ENCODE peak calls at places on chromosome 21, in nine cellular contexts. F is foreskin fibroblast; D is Jurkat, Clone E6-1; P is iPS DF 6.9; U is heart left ventricle; H is lung; K is adrenal gland; M is tibial artery; O is breast epithelium. B is an unnamed sample.

GRCh38 chr21:43270800-43271261 is 102.0 kb downstream of the CRYAA start:
- DNase-seq in K (peak), H (no peak), U (peak), D (no peak), F (peak), O (peak), P (no peak), M (no peak), B (no peak)

GRCh38 chr21:38384246-38384576 is 114.1 kb downstream of the ERG start:
- DNase-seq in P (no peak), O (no peak), U (no peak), D (no peak), K (no peak), M (no peak), F (no peak), H (no peak), B (no peak)

GRCh38 chr21:41777934-41778815 is 11.3 kb upstream of the RIPK4 start:
- DNase-seq in P (peak), F (peak), U (peak), D (no peak), M (peak), O (peak), K (peak), H (peak), B (peak)

GRCh38 chr21:37615962-37616361 is 249.4 kb downstream of the DYRK1A start:
- DNase-seq in O (no peak), F (no peak), U (no peak), P (no peak), D (no peak), K (no peak), H (no peak), M (no peak), B (no peak)

GRCh38 chr21:43884012-43884860 is 19.2 kb downstream of the AGPAT3 start:
- DNase-seq in D (no peak), F (peak), H (no peak), K (peak), U (no peak), P (no peak), M (no peak), O (peak), B (peak)

GRCh38 chr21:25934771-25935224 is 200.0 kb downstream of the GABPA start:
- DNase-seq in U (peak), D (no peak), F (peak), H (peak), P (no peak), O (peak), M (peak), K (peak), B (peak)

GRCh38 chr21:36800734-36801133 is 101.8 kb downstream of the SIM2 start:
- DNase-seq in O (no peak), M (no peak), H (no peak), K (no peak), F (no peak), P (no peak), D (no peak), U (no peak), B (no peak)

GRCh38 chr21:26842976-26843911 is 2.0 kb downstream of the ADAMTS1 start:
- DNase-seq in O (peak), K (peak), F (peak), D (peak), H (peak), M (peak), U (peak), P (no peak), B (peak)

GRCh38 chr21:43708745-43709381 is 10.1 kb upstream of the PDXK start:
- DNase-seq in O (no peak), H (no peak), K (no peak), P (no peak), F (no peak), U (no peak), D (no peak), M (no peak), B (no peak)

GRCh38 chr21:25560151-25560783 is 47.0 kb downstream of the MRPL39 start:
- DNase-seq in H (no peak), U (no peak), O (no peak), M (no peak), K (no peak), D (no peak), F (peak), P (no peak), B (no peak)

GRCh38 chr21:29080454-29080930 is 7.0 kb upstream of the CCT8 start:
- DNase-seq in P (no peak), D (no peak), U (no peak), H (no peak), K (peak), F (no peak), O (no peak), M (no peak), B (no peak)

GRCh38 chr21:29075706-29076447 is 2.4 kb upstream of the CCT8 start:
- DNase-seq in P (no peak), M (no peak), O (no peak), F (no peak), D (no peak), H (no peak), K (no peak), U (no peak), B (peak)

GRCh38 chr21:29074783-29075182 is 1.3 kb upstream of the CCT8 start:
- DNase-seq in U (no peak), D (no peak), O (no peak), K (no peak), P (no peak), F (no peak), H (no peak), M (no peak), B (no peak)

GRCh38 chr21:29078884-29079765 is 5.7 kb upstream of the CCT8 start:
- DNase-seq in K (peak), P (no peak), F (peak), U (no peak), H (peak), O (no peak), M (no peak), D (peak), B (no peak)

DNA sequence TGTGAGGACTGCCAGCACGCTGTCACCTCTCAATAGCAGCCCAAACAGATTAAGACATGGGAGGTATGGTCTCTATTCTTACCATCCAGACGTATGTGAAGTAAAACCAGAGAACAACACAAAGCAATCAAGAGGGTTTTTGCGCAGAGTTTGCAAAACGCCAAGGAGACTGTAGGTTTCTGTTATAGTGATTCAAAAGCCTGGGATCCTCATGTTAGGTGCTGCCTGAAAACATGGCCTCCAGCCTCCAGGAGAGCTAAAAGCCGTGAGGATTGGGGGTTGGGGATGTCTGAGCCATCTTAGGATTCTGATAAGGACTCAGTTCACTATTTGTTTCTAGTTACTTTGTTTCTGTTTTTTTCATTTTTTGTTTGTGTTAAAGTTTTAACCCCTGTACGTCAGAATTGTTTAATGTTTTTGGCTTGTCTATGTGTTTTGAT is 4.2 kb upstream of the CCT8 start:
- DNase-seq in M (no peak), D (no peak), P (no peak), O (no peak), K (no peak), H (no peak), U (no peak), F (peak), B (no peak)
- H3K4me3 ChIP-seq in M (peak), D (no peak), P (no peak), O (peak), K (peak), H (peak), U (peak), F (peak), B (no peak)

GRCh38 chr21:31509108-31510017 is 150.1 kb upstream of the SOD1 start:
- DNase-seq in K (no peak), O (no peak), M (no peak), U (no peak), H (no peak), D (peak), P (peak), F (no peak), B (peak)
- H3K4me3 ChIP-seq in K (no peak), O (no peak), M (no peak), U (no peak), H (no peak), D (no peak), P (no peak), F (no peak), B (no peak)

GRCh38 chr21:31888936-31889371 is 16.1 kb downstream of the HUNK start:
- DNase-seq in O (peak), D (no peak), M (no peak), K (no peak), U (no peak), F (no peak), H (peak), P (no peak), B (peak)
- H3K4me3 ChIP-seq in O (peak), D (no peak), M (no peak), K (no peak), U (no peak), F (no peak), H (no peak), P (no peak), B (no peak)

DNA sequence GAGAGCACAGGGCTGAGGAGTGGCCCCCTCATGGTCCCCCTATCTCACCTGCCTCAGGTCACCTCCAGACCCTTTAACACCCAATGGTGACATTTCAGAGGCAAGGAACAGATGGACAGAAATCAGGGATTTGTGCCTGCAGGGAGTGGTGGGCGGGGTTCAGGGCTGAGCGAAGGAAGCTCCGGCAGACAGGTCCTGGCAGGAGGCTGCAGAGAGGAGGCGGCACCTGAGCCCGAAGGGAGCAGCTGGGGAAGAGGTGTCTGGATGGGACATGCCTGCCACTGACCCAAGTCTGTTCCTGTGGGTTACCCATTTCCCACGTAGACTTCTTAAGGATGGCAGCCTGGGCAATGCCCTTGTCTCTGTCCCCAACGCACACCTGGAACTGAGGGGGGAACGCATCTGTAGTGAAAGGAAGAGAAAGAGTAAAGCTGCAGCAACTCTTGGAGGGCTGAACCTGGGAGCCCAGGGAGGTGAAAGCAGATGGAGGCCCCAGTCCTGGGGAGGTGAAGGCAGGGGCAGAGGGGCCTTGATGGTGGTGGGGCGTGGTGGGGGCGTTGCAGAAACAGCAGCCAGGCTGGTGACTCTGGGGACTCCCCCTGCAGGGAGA is 61.6 kb upstream of the ADARB1 start:
- DNase-seq in D (no peak), K (no peak), M (no peak), U (peak), F (no peak), P (no peak), O (no peak), H (no peak), B (no peak)
- H3K4me3 ChIP-seq in D (no peak), K (no peak), M (no peak), U (no peak), F (no peak), P (no peak), O (no peak), H (no peak), B (peak)

GRCh38 chr21:46552865-46553379 is 52.0 kb downstream of the S100B start:
- DNase-seq in U (no peak), M (no peak), H (peak), O (no peak), P (no peak), F (no peak), K (peak), D (no peak), B (no peak)

GRCh38 chr21:46551636-46552241 is 53.1 kb downstream of the S100B start:
- DNase-seq in F (no peak), D (no peak), P (no peak), O (peak), H (peak), U (no peak), K (peak), M (no peak), B (no peak)

GRCh38 chr21:46550511-46550941 is 54.4 kb downstream of the S100B start:
- DNase-seq in H (peak), P (no peak), U (no peak), K (peak), M (no peak), O (peak), D (no peak), F (no peak), B (no peak)

GRCh38 chr21:46553993-46554392 is 50.9 kb downstream of the S100B start:
- DNase-seq in P (no peak), U (no peak), F (no peak), O (no peak), H (no peak), K (peak), M (no peak), D (no peak), B (no peak)

DNA sequence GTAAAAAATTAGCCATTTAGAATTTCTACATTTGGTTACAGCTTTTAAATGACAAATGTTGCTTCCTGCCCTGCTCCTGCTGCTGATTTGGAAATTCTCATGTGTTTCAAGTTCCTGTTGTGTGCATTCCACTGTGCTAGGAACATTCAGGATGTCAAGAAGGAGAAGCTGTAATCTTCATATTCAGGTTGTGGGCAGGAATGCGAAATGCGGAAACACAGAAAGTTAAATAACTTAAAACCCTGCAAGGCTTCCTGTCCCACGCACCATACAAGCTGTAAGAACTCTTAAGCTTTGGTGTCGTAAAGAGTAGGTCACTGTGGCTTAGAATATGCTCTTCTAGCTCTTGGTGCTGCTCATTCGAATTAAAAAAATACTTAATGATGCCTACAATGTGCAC is 52.6 kb downstream of the S100B start:
- DNase-seq in U (no peak), M (no peak), H (peak), D (no peak), K (peak), P (no peak), F (no peak), O (peak), B (no peak)
- H3K4me3 ChIP-seq in U (no peak), M (no peak), H (no peak), D (no peak), K (no peak), P (no peak), F (no peak), O (no peak), B (no peak)

DNA sequence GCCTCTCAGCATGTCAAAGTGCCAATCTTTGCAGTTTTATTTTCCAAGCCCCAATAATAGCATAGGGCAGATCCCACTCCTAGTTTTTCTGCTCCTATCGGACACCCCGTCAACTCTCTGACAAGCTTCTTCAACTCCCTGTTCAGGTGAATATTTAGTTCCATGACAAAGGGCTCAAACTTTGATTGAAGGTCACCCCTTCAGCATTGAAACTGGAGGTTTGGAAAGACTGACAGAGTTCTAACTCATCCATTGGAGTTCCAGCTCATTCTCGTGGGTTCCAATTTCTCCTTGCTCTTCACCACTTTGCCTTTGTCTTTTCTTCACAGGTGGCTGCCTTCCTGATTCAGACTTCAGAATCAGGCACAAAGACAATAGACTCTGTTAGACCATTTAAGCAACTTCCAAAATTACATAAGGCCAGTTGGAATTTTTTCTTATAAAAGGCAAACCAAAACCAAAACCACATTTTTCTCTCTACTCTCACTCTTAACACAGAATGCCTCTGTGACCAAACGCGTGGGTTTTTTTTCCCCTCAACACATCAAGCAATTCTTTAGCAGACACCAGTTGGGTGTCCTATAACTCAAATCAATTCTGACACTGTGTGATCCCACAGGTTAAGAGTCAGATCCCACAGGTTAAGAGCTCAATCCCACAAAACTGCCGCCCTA is 169.3 kb upstream of the USP25 start:
- DNase-seq in F (no peak), U (no peak), D (no peak), P (no peak), M (no peak), H (no peak), K (no peak), O (no peak), B (no peak)
- H3K4me3 ChIP-seq in F (no peak), U (no peak), D (no peak), P (no peak), M (no peak), H (no peak), K (no peak), O (no peak), B (no peak)

DNA sequence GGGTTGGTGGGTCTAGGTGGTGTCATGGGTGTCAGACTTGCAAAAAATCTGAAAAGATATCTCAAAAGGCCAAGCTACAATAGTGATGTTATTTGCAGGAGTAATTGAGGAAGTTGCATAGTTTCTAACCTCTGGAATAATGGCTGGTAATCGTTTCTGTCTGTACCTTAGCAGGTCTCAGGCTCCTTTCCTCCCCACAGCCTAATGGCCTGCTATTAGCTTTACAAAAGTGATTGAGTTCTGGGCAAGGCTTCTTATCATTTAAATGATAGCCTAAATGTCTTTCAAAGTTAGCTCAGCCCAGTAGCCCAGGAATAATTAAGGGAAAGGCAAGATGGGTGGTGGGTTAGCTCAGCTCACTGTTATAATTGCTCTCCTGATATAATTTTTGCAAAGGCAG is 37.7 kb upstream of the IGSF5 start:
- DNase-seq in F (no peak), O (no peak), M (no peak), K (no peak), H (no peak), P (no peak), D (no peak), U (no peak), B (no peak)
- H3K4me3 ChIP-seq in F (no peak), O (no peak), M (no peak), K (no peak), H (no peak), P (no peak), D (no peak), U (no peak), B (no peak)

DNA sequence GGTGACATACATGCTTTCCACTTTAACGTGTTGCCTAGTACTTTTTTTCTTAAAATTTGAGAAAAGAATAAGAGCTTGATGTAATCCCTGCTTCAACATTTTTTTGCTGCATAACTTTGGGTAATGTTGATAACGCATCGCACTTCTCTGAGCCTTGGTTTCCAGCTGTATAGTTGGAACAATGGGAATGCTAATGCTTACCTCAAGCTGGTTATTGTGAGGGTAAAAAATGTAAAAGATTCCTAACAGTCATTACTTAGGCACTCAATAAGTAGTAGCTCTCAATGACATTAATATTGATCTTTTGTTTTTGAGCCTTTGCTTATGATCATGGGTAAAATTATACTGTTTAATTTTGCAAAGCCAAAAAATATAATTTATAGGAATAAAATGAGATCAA is 683.3 kb upstream of the CXADR start:
- DNase-seq in K (no peak), D (no peak), U (no peak), M (no peak), P (no peak), O (no peak), F (no peak), H (no peak), B (no peak)
- H3K4me3 ChIP-seq in K (no peak), D (no peak), U (no peak), M (no peak), P (no peak), O (no peak), F (no peak), H (no peak), B (no peak)

DNA sequence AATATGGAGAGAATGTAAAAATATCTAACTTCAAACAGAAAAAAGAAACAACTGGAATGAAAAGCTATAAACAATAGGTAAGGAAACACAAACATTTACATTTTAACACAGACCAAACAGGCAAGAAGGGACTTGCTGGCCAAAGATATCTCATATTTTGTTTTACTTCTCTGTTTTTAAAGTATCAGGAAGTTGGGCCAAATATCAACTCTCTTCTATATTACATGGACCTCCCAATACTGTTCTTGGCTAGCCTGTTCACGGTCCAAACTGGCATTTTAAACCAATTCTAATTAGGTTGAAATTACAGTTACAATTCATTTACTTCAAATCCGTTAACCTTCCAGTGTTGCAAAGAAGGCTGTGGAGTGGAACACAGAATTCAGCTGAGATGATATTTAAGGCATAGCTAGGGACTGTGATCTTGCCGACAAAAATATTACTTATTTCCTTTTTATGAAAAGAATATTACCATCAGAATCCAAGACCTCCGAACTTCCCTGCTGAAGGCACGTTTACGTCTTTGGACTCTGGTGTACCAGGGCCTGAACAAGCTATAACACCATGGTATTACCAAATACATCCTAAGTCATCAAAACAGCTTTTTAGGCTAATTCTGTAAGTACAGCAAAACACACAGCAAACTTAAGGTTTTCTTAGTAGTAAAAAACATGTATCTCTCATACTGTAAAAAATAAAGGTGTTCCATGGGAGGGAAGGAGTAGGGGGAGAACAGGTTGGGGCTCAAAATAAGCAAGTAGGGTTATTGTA is 165.4 kb downstream of the RUNX1 start:
- DNase-seq in K (no peak), D (no peak), F (peak), O (no peak), P (no peak), M (no peak), H (no peak), U (no peak), B (no peak)
- H3K4me3 ChIP-seq in K (no peak), D (peak), F (peak), O (peak), P (no peak), M (peak), H (no peak), U (no peak), B (peak)

GRCh38 chr21:28883931-28884330 is 108.7 kb downstream of the LTN1 start:
- DNase-seq in H (no peak), O (no peak), F (no peak), P (no peak), M (no peak), K (no peak), U (no peak), D (no peak), B (no peak)
- H3K4me3 ChIP-seq in H (no peak), O (peak), F (peak), P (no peak), M (peak), K (no peak), U (no peak), D (no peak), B (peak)

B was measured in PC-9.